ENCODE peak calls at places on chromosomes 2 and 18, in nine cellular contexts. E, H, B, P, F, D, K, C and T are unnamed samples.

GRCh38 chr18:42977982-42978595 is 137.4 kb downstream of the RIT2 start:
- DNase-seq in E (no peak), H (no peak), B (no peak), P (no peak), F (no peak), D (no peak), K (no peak), C (no peak), T (no peak)

GRCh38 chr18:5197032-5197434 is at the start of gene AKAIN1:
- DNase-seq in E (no peak), H (no peak), B (peak), P (no peak), F (no peak), D (peak), K (no peak), C (peak), T (no peak)

GRCh38 chr2:47190188-47190818 is 35.2 kb upstream of the STPG4 start:
- DNase-seq in E (no peak), H (no peak), B (no peak), P (no peak), F (no peak), D (no peak), K (no peak), C (no peak), T (no peak)

GRCh38 chr18:12907258-12907925 is 23.4 kb upstream of the PTPN2 start:
- DNase-seq in E (no peak), H (no peak), B (no peak), P (no peak), F (no peak), D (no peak), K (no peak), C (no peak), T (no peak)

GRCh38 chr18:58202406-58202730 is 158.3 kb downstream of the NEDD4L start:
- DNase-seq in E (no peak), H (no peak), B (peak), P (no peak), F (no peak), D (no peak), K (no peak), C (no peak), T (no peak)

GRCh38 chr2:23988371-23988770 is 21.5 kb upstream of the MFSD2B start:
- DNase-seq in E (no peak), H (no peak), B (no peak), P (no peak), F (peak), D (no peak), K (no peak), C (peak), T (no peak)

GRCh38 chr18:56314396-56314795 is 324.0 kb downstream of the TXNL1 start:
- DNase-seq in E (no peak), H (no peak), B (no peak), P (no peak), F (no peak), D (no peak), K (no peak), C (no peak), T (no peak)

GRCh38 chr2:178328037-178328436 is 122.9 kb downstream of the PRKRA start:
- DNase-seq in E (no peak), H (no peak), B (no peak), P (no peak), F (no peak), D (no peak), K (no peak), C (no peak), T (no peak)

GRCh38 chr2:222791946-222792649 is 68.7 kb upstream of the ACSL3 start:
- DNase-seq in E (no peak), H (no peak), B (no peak), P (peak), F (no peak), D (no peak), K (no peak), C (no peak), T (peak)

GRCh38 chr2:134411828-134412638 is 158.2 kb downstream of the MGAT5 start:
- DNase-seq in E (peak), H (peak), B (peak), P (peak), F (peak), D (peak), K (peak), C (peak), T (peak)

GRCh38 chr2:132589060-132589765 is 80.8 kb downstream of the LYPD1 start:
- DNase-seq in E (no peak), H (no peak), B (peak), P (no peak), F (no peak), D (peak), K (no peak), C (no peak), T (no peak)

GRCh38 chr2:134142341-134142738 is 111.5 kb upstream of the MGAT5 start:
- DNase-seq in E (no peak), H (no peak), B (no peak), P (no peak), F (no peak), D (no peak), K (no peak), C (no peak), T (no peak)

GRCh38 chr2:64792995-64793639 is 139.4 kb upstream of the SERTAD2 start:
- DNase-seq in E (no peak), H (no peak), B (no peak), P (no peak), F (no peak), D (no peak), K (no peak), C (no peak), T (no peak)

GRCh38 chr2:84849271-84849952 is 31.5 kb downstream of the TRABD2A start:
- DNase-seq in E (no peak), H (no peak), B (no peak), P (no peak), F (no peak), D (no peak), K (no peak), C (no peak), T (no peak)

GRCh38 chr2:76953733-76954347 is 568.3 kb downstream of the LRRTM4 start:
- DNase-seq in E (no peak), H (no peak), B (peak), P (no peak), F (peak), D (peak), K (peak), C (peak), T (no peak)

GRCh38 chr18:61402761-61403160 is 69.5 kb downstream of the CDH20 start:
- DNase-seq in E (no peak), H (no peak), B (no peak), P (no peak), F (no peak), D (no peak), K (no peak), C (no peak), T (no peak)

GRCh38 chr18:28087173-28087563 is 89.8 kb downstream of the CDH2 start:
- DNase-seq in E (peak), H (no peak), B (peak), P (no peak), F (no peak), D (no peak), K (no peak), C (peak), T (no peak)

GRCh38 chr2:240997141-240997855 is 1.1 kb upstream of the SNED1 start:
- DNase-seq in E (peak), H (no peak), B (no peak), P (peak), F (no peak), D (peak), K (no peak), C (peak), T (peak)

GRCh38 chr2:157245441-157246211 is 11.9 kb upstream of the GALNT5 start:
- DNase-seq in E (no peak), H (no peak), B (no peak), P (no peak), F (no peak), D (no peak), K (no peak), C (no peak), T (no peak)

GRCh38 chr2:207692206-207693065 is 19.0 kb upstream of the CCNYL1 start:
- DNase-seq in E (peak), H (peak), B (peak), P (no peak), F (no peak), D (peak), K (no peak), C (peak), T (no peak)

GRCh38 chr18:24138884-24139616 is at the start of gene CABYR:
- DNase-seq in E (peak), H (no peak), B (peak), P (peak), F (no peak), D (peak), K (peak), C (peak), T (peak)

GRCh38 chr2:149486664-149487063 is 100.9 kb downstream of the MMADHC start:
- DNase-seq in E (no peak), H (no peak), B (no peak), P (no peak), F (no peak), D (no peak), K (no peak), C (no peak), T (no peak)

GRCh38 chr2:100054426-100054825 is 88.0 kb downstream of the AFF3 start:
- DNase-seq in E (no peak), H (no peak), B (no peak), P (no peak), F (no peak), D (no peak), K (no peak), C (no peak), T (no peak)

GRCh38 chr18:35267809-35268208 is 22.2 kb downstream of the ZSCAN30 start:
- DNase-seq in E (no peak), H (no peak), B (peak), P (peak), F (no peak), D (no peak), K (no peak), C (no peak), T (peak)

GRCh38 chr2:138395565-138396306 is 105.8 kb upstream of the SPOPL start:
- DNase-seq in E (no peak), H (no peak), B (no peak), P (no peak), F (no peak), D (no peak), K (no peak), C (no peak), T (no peak)

GRCh38 chr2:216792222-216793001 is 67.5 kb downstream of the TNP1 start:
- DNase-seq in E (no peak), H (no peak), B (peak), P (no peak), F (no peak), D (no peak), K (no peak), C (no peak), T (peak)

GRCh38 chr2:171297951-171298350 is 135.8 kb downstream of the METTL8 start:
- DNase-seq in E (no peak), H (no peak), B (no peak), P (no peak), F (no peak), D (no peak), K (no peak), C (peak), T (no peak)

GRCh38 chr2:46275995-46276394 is 21.2 kb upstream of the EPAS1 start:
- DNase-seq in E (no peak), H (no peak), B (no peak), P (peak), F (no peak), D (peak), K (no peak), C (no peak), T (peak)

DNA sequence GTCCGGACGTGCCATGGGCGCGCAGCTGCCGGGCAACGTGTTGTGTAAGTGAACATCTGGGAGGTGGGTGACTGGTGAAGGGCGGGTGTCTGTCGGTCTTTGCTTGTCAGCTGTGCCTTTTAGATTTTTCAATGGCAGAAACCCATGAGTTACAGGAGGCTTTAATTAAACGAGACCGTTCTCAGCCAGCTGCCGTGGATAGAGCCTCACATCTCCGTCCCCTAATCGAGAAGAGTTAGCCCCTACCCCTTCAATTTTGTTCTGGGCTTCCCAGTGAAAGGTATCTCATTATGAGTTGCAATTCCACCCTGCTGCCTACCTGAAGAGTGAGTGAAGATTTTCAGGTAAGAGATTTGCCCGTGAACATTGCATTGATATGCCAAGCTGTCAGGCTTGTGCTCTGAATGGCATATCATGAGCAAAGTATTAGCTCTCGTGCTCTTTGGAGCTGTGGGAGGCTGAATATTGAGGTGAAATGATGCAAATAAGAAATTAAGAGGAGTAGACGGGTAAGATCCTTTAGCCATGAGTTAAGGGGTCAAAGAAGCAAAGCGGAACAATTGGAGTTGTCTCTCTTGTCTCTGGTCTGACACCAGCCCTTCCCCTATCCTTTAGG is 118.6 kb upstream of the MSTN start:
- DNase-seq in E (no peak), H (no peak), B (no peak), P (no peak), F (no peak), D (no peak), K (no peak), C (no peak), T (no peak)
- TF ChIP-seq POLR2AphosphoS5 in E (no peak), H (no peak), B (no peak), P (peak), F (no peak), D (no peak), K (no peak), C (no peak), T (no peak)

GRCh38 chr18:2855560-2856350 is 8.9 kb downstream of the EMILIN2 start:
- DNase-seq in E (no peak), H (no peak), B (no peak), P (no peak), F (no peak), D (no peak), K (no peak), C (peak), T (peak)
- H3K27ac ChIP-seq in E (peak), H (no peak), B (no peak), P (no peak), F (no peak), D (no peak), K (no peak), C (no peak), T (no peak)

GRCh38 chr2:199464614-199465352 is 7.0 kb upstream of the SATB2 start:
- DNase-seq in E (no peak), H (no peak), B (peak), P (no peak), F (no peak), D (no peak), K (no peak), C (no peak), T (no peak)
- TF ChIP-seq POLR2AphosphoS5 in E (no peak), H (no peak), B (no peak), P (no peak), F (no peak), D (no peak), K (no peak), C (no peak), T (no peak)

GRCh38 chr2:239291505-239292350 is 109.1 kb downstream of the HDAC4 start:
- DNase-seq in E (no peak), H (no peak), B (no peak), P (peak), F (no peak), D (peak), K (no peak), C (no peak), T (peak)
- H3K27ac ChIP-seq in E (peak), H (no peak), B (no peak), P (no peak), F (no peak), D (peak), K (no peak), C (no peak), T (peak)

DNA sequence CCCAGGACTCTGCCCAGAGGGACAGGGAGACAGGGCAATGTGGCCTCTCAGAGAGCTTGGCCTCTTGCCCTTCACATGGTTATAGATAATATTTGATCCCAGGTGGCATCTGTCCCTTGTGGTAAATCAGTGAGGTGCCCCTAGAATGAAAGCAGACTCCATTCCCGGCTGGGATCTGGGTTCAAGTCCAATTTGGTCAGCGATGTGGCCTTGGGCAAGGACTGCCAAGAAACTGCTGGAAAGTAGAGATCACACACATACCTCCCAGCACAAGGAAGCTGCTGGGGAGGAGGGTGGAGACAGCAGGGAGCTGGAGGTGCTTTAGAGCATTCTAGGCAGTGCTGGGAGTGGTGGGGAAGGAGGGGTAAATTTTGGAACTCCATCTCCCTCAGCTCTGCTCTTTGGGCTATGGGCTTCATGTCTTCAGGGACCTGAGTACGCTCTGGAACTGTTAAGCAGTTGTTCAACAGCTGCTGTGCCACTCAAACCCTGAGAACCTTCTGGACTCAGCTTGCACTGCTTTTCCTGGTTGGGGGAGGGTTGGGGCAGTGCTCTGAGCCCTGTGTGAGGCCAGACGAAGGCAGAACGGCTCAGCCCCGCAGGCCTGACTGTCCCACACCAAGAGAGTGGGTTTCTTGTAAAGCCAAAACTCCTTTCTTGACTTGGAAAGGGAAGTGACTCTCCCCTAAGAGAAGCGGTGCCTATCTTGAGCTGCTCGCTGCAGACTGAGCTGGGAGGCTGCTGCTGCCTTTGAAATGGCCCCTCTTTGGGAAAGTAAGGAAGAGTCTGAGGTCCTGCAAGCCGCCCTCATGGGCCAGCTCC is 23.0 kb downstream of the INPP5D start:
- DNase-seq in E (no peak), H (no peak), B (no peak), P (no peak), F (no peak), D (no peak), K (no peak), C (no peak), T (peak)
- TF ChIP-seq POLR2AphosphoS5 in E (no peak), H (no peak), B (no peak), P (no peak), F (no peak), D (no peak), K (peak), C (no peak), T (no peak)